ENCODE peak calls at places on chromosome 3, in seven cellular contexts. F is right cardiac atrium, R is colonic mucosa, B is adrenal gland, E is psoas muscle, T is mucosa of descending colon, X is tibial artery. A is an unnamed sample. For H3K4me1, the result is how much of the 10 kb centered on the place peaks cover.

GRCh38 chr3:139281512-139282196 is 62.2 kb upstream of the MRPS22 start:
- DNase-seq in F (no peak), T (no peak), R (no peak), E (peak), X (no peak), B (no peak), A (no peak)

GRCh38 chr3:156691920-156692319 is 17.5 kb downstream of the TIPARP start:
- DNase-seq in B (no peak), R (no peak), X (no peak), F (no peak), T (no peak), E (no peak), A (no peak)

GRCh38 chr3:156711113-156711512 is 36.7 kb downstream of the TIPARP start:
- DNase-seq in X (no peak), E (no peak), T (no peak), B (no peak), R (no peak), F (no peak), A (no peak)

GRCh38 chr3:174776123-174776522 is 83.0 kb upstream of the NAALADL2 start:
- DNase-seq in X (no peak), R (no peak), T (no peak), B (no peak), E (no peak), F (no peak), A (no peak)

GRCh38 chr3:80285370-80285769 is 517.6 kb upstream of the ROBO1 start:
- DNase-seq in R (no peak), X (no peak), B (no peak), T (no peak), E (no peak), F (no peak), A (no peak)

GRCh38 chr3:197960694-197961581 is 921 bp downstream of the LMLN start:
- DNase-seq in T (no peak), X (no peak), B (peak), R (no peak), E (no peak), F (peak), A (no peak)

GRCh38 chr3:107068980-107069379 is 308.3 kb upstream of the CCDC54 start:
- DNase-seq in X (no peak), R (no peak), T (no peak), E (no peak), F (no peak), B (no peak), A (no peak)

GRCh38 chr3:147298511-147298982 is 107.8 kb downstream of the ZIC4 start:
- DNase-seq in B (no peak), X (no peak), R (no peak), T (no peak), F (no peak), E (no peak), A (no peak)

GRCh38 chr3:48186993-48187578 is 1.1 kb downstream of the CDC25A start:
- DNase-seq in E (no peak), B (no peak), X (no peak), R (no peak), F (no peak), T (no peak), A (peak)

GRCh38 chr3:99774467-99774866 is 43.2 kb upstream of the CMSS1 start:
- DNase-seq in B (no peak), T (no peak), F (no peak), X (no peak), E (no peak), R (no peak), A (no peak)

GRCh38 chr3:130760922-130761321 is 14.3 kb upstream of the PIK3R4 start:
- DNase-seq in F (no peak), X (no peak), E (no peak), R (no peak), B (no peak), T (no peak), A (no peak)

GRCh38 chr3:195566797-195567196 is 16.9 kb downstream of the APOD start:
- DNase-seq in X (no peak), T (no peak), E (no peak), F (no peak), R (no peak), B (no peak), A (no peak)

GRCh38 chr3:16319307-16319706 is 54.3 kb downstream of the OXNAD1 start:
- DNase-seq in E (no peak), T (no peak), R (no peak), F (no peak), B (no peak), X (no peak), A (peak)

GRCh38 chr3:139434764-139435291 is 41.5 kb downstream of the RBP2 start:
- DNase-seq in R (no peak), B (no peak), F (no peak), T (peak), E (no peak), X (peak), A (peak)

GRCh38 chr3:135556184-135556583 is 409.3 kb upstream of the PPP2R3A start:
- DNase-seq in X (no peak), E (no peak), R (no peak), F (no peak), T (no peak), B (no peak), A (no peak)

GRCh38 chr3:59866076-59866475 is 816.3 kb upstream of the CFAP20DC start:
- DNase-seq in R (no peak), B (no peak), E (no peak), X (no peak), F (no peak), T (no peak), A (no peak)

DNA sequence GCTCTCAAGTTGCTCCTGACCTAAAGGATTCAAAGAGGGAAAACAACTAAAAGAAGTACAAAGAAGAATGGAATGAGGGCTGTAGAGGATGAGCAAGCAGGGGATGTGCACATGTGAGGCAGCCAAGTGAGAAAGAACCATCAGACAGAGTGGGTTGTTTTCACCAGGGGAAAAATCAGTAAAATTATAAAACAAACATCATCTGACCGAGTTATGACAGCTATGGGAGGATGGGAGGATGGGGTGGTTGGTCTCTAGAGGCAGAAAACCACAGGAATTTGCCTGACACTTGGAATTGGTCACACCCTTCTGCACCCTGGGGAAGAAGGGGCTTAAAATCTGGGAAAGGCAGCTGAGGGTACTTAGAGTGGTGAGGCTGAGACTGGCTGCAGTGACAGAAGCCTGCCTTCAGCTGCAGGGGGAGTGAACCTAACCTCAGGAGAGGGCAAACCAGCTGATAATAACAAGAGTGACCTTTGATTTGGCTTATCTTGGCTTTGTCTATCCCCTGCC is 10.1 kb downstream of the ARHGAP31 start:
- DNase-seq in X (no peak), B (no peak), E (no peak), R (no peak), T (no peak), F (no peak), A (no peak)
- H3K4me1 ChIP-seq in X (under half), B (under half), E (under half), R (under half), T (under half), F (under half), A (under half)

GRCh38 chr3:42092006-42092405 is 849 bp downstream of the TRAK1 start:
- DNase-seq in R (no peak), T (no peak), E (no peak), F (no peak), B (no peak), X (no peak), A (no peak)
- H3K4me1 ChIP-seq in R (under half), T (under half), E (under half), F (under half), B (under half), X (under half), A (under half)

DNA sequence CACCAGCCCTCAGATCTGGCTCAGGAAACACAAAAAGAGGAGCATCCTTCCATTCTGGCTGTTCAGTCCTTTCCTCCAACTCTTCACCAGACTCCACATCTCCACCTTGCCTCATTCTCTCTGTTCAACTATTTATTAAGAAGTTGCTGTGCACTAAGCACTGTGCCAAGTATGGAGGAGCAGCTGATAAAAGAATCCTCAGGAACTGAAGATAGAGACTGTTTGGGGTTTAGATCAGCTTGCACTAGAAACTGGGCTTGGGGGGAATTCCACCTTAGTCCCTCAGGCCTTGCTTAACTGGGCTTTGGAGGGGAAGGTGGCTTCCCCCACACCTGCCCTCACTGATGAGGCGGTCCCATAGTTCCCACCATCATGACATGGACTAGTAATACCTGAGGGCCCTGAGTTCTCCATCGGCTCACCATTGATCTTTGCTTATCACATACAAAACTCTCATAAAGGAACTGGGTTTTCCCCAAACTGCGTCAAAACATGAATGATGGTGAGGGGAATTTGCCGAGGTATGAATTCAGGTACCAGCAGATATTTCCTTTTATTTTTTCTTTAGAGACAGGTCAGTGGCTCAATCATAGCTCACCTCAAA is 1.7 kb upstream of the CCR8 start:
- DNase-seq in R (no peak), X (no peak), B (no peak), T (no peak), F (no peak), E (no peak), A (no peak)
- H3K4me1 ChIP-seq in R (under half), X (under half), B (under half), T (under half), F (under half), E (under half), A (under half)

GRCh38 chr3:25655659-25656058 is 9.0 kb downstream of the TOP2B start:
- DNase-seq in X (no peak), T (no peak), R (no peak), B (no peak), E (no peak), F (no peak), A (no peak)
- H3K4me1 ChIP-seq in X (under half), T (under half), R (under half), B (half or more), E (half or more), F (under half), A (under half)

GRCh38 chr3:46966811-46967210 is 9.7 kb downstream of the CCDC12 start:
- DNase-seq in X (no peak), F (no peak), E (no peak), B (no peak), R (no peak), T (peak), A (no peak)

GRCh38 chr3:46962990-46963389 is 13.6 kb downstream of the CCDC12 start:
- DNase-seq in T (no peak), B (no peak), E (no peak), R (no peak), F (no peak), X (no peak), A (no peak)

GRCh38 chr3:46962427-46962826 is 14.1 kb downstream of the CCDC12 start:
- DNase-seq in X (no peak), F (no peak), T (no peak), E (no peak), R (no peak), B (no peak), A (no peak)

GRCh38 chr3:46968783-46969428 is 7.6 kb downstream of the CCDC12 start:
- DNase-seq in R (no peak), E (no peak), T (peak), X (no peak), B (no peak), F (no peak), A (peak)

GRCh38 chr3:46965151-46965550 is 11.4 kb downstream of the CCDC12 start:
- DNase-seq in E (no peak), X (no peak), R (no peak), T (no peak), B (no peak), F (no peak), A (no peak)
- H3K4me1 ChIP-seq in E (half or more), X (under half), R (under half), T (under half), B (under half), F (under half), A (under half)

GRCh38 chr3:133479401-133479800 is 79.5 kb downstream of the BFSP2 start:
- DNase-seq in F (no peak), R (no peak), E (no peak), X (no peak), B (no peak), T (no peak), A (no peak)

GRCh38 chr3:133476971-133477375 is 77.1 kb downstream of the BFSP2 start:
- DNase-seq in X (no peak), F (no peak), B (no peak), T (peak), E (no peak), R (peak), A (peak)

GRCh38 chr3:133478624-133479023 is 78.8 kb downstream of the BFSP2 start:
- DNase-seq in F (no peak), B (no peak), T (no peak), E (no peak), X (no peak), R (no peak), A (no peak)

GRCh38 chr3:133475245-133476010 is 75.6 kb downstream of the BFSP2 start:
- DNase-seq in R (no peak), T (no peak), E (no peak), F (no peak), X (no peak), B (no peak), A (no peak)

GRCh38 chr3:133477497-133477896 is 77.6 kb downstream of the BFSP2 start:
- DNase-seq in X (no peak), R (no peak), F (no peak), T (no peak), E (no peak), B (no peak), A (no peak)
- H3K4me1 ChIP-seq in X (under half), R (under half), F (under half), T (under half), E (under half), B (under half), A (under half)